ENCODE peak calls at places on chromosomes 6 and 20, in four cellular contexts. One of them, this sample, is unnamed.

GRCh38 chr6:53752440-53752839 is 42.4 kb upstream of the LRRC1 start:
- DNase-seq in fibroblast of lung: no peak
- DNase-seq in uterus: no peak
- DNase-seq in A549: no peak
- DNase-seq in this sample: no peak

GRCh38 chr6:16332175-16332542 is 93.8 kb downstream of the GMPR start:
- DNase-seq in fibroblast of lung: peak; percentile 79
- DNase-seq in uterus: peak; percentile 86
- DNase-seq in A549: peak; percentile 69
- DNase-seq in this sample: peak; percentile 82

GRCh38 chr20:38497246-38497645 is 24.6 kb downstream of the RALGAPB start:
- DNase-seq in fibroblast of lung: peak; percentile 12
- DNase-seq in uterus: no peak
- DNase-seq in A549: no peak
- DNase-seq in this sample: no peak

GRCh38 chr20:1702288-1702687 is 44.7 kb upstream of the SIRPG start:
- DNase-seq in fibroblast of lung: no peak
- DNase-seq in uterus: no peak
- DNase-seq in A549: no peak
- DNase-seq in this sample: no peak

GRCh38 chr20:6007094-6007528 is 46.7 kb downstream of the LRRN4 start:
- DNase-seq in fibroblast of lung: peak; percentile 5
- DNase-seq in uterus: no peak
- DNase-seq in A549: no peak
- DNase-seq in this sample: no peak

GRCh38 chr20:31566658-31567379 is 38.3 kb upstream of the ID1 start:
- DNase-seq in fibroblast of lung: no peak
- DNase-seq in uterus: no peak
- DNase-seq in A549: no peak
- DNase-seq in this sample: no peak

GRCh38 chr6:39057251-39058155 is 8.9 kb downstream of the GLP1R start:
- DNase-seq in fibroblast of lung: no peak
- DNase-seq in uterus: no peak
- DNase-seq in A549: no peak
- DNase-seq in this sample: no peak

GRCh38 chr6:155201461-155202226 is 62.2 kb upstream of the CLDN20 start:
- DNase-seq in fibroblast of lung: peak; percentile 69
- DNase-seq in uterus: no peak
- DNase-seq in A549: peak; percentile 54
- DNase-seq in this sample: no peak

GRCh38 chr6:96301023-96301422 is 220.6 kb upstream of the UFL1 start:
- DNase-seq in fibroblast of lung: no peak
- DNase-seq in uterus: no peak
- DNase-seq in A549: no peak
- DNase-seq in this sample: no peak

GRCh38 chr6:7157752-7158616 is 50.2 kb downstream of the RREB1 start:
- DNase-seq in fibroblast of lung: no peak
- DNase-seq in uterus: no peak
- DNase-seq in A549: no peak
- DNase-seq in this sample: no peak

GRCh38 chr6:128754658-128755256 is 128.2 kb upstream of the LAMA2 start:
- DNase-seq in fibroblast of lung: no peak
- DNase-seq in uterus: no peak
- DNase-seq in A549: no peak
- DNase-seq in this sample: no peak

GRCh38 chr6:3294396-3294795 is 35.6 kb downstream of the PSMG4 start:
- DNase-seq in fibroblast of lung: no peak
- DNase-seq in uterus: peak; percentile 8
- DNase-seq in A549: no peak
- DNase-seq in this sample: no peak

GRCh38 chr20:3704085-3704484 is 8.3 kb downstream of the SIGLEC1 start:
- DNase-seq in fibroblast of lung: no peak
- DNase-seq in uterus: no peak
- DNase-seq in A549: no peak
- DNase-seq in this sample: no peak

GRCh38 chr6:129440691-129441090 is 269.3 kb downstream of the ARHGAP18 start:
- DNase-seq in fibroblast of lung: peak; percentile 30
- DNase-seq in uterus: no peak
- DNase-seq in A549: peak; percentile 5
- DNase-seq in this sample: no peak

GRCh38 chr6:13194852-13195251 is 133.5 kb downstream of the TBC1D7 start:
- DNase-seq in fibroblast of lung: peak; percentile 71
- DNase-seq in uterus: no peak
- DNase-seq in A549: peak; percentile 63
- DNase-seq in this sample: no peak

GRCh38 chr6:156190270-156190669 is 586.9 kb upstream of the ARID1B start:
- DNase-seq in fibroblast of lung: no peak
- DNase-seq in uterus: peak; percentile 15
- DNase-seq in A549: no peak
- DNase-seq in this sample: no peak

GRCh38 chr6:142680308-142680707 is 264.7 kb downstream of the HIVEP2 start:
- DNase-seq in fibroblast of lung: no peak
- DNase-seq in uterus: no peak
- DNase-seq in A549: no peak
- DNase-seq in this sample: no peak

GRCh38 chr6:156884306-156884705 is 107.1 kb downstream of the ARID1B start:
- DNase-seq in fibroblast of lung: no peak
- DNase-seq in uterus: no peak
- DNase-seq in A549: no peak
- DNase-seq in this sample: no peak

GRCh38 chr20:25042531-25043498 is 15.1 kb downstream of the ACSS1 start:
- DNase-seq in fibroblast of lung: no peak
- DNase-seq in uterus: no peak
- DNase-seq in A549: no peak
- DNase-seq in this sample: no peak

GRCh38 chr6:144583614-144583954 is 298.4 kb downstream of the UTRN start:
- DNase-seq in fibroblast of lung: no peak
- DNase-seq in uterus: no peak
- DNase-seq in A549: no peak
- DNase-seq in this sample: no peak
- H3K4me3 ChIP-seq in fibroblast of lung: peak overlapping the region; percentile 29
- H3K4me3 ChIP-seq in uterus: no peak overlapping the region
- H3K4me3 ChIP-seq in A549: no peak overlapping the region
- H3K4me3 ChIP-seq in this sample: no peak overlapping the region

DNA sequence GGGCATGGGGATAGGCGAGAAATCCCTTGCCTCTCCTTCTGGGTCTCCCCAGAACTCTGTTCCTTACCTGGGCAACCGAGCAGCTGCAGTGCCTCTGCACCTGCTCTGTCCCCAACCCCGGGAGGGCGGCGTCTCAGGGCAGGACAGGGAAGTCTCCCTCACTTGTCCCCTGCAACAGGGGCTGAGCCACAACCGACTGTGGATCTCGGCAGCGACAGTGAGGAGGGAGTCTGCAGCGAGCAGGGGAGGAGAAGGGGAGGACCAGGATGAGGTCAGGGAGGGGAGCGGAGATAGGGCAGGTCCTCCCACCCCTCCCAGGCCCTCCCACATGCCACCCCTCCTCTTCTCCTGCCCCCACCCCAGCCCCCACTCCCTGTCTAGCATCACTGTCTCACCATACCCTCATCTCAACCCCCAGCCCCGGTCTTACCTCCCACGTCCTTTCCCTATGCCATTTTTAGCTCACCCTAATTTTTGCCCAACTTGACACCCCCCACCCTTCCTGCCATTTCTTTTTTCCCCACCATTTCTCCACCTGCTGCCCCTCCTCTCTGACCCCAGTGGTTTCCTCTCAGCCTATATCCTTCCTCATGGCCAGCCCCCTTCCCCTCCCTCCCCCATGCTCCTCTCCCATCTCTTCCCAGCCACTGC is at the start of gene TNXB:
- DNase-seq in fibroblast of lung: no peak
- DNase-seq in uterus: peak; percentile 80
- DNase-seq in A549: no peak
- DNase-seq in this sample: no peak
- H3K4me3 ChIP-seq in fibroblast of lung: peak within 1 kb of the TSS; percentile 56
- H3K4me3 ChIP-seq in uterus: peak within 1 kb of the TSS; percentile 57
- H3K4me3 ChIP-seq in A549: no peak within 1 kb of the TSS
- H3K4me3 ChIP-seq in this sample: peak within 1 kb of the TSS; percentile 39

GRCh38 chr6:119147101-119148053 is 68.9 kb upstream of the FAM184A start:
- DNase-seq in fibroblast of lung: peak; percentile 98
- DNase-seq in uterus: peak; percentile 52
- DNase-seq in A549: peak; percentile 79
- DNase-seq in this sample: no peak
- H3K4me3 ChIP-seq in fibroblast of lung: no peak overlapping the region
- H3K4me3 ChIP-seq in uterus: no peak overlapping the region
- H3K4me3 ChIP-seq in A549: peak overlapping the region; percentile 6
- H3K4me3 ChIP-seq in this sample: no peak overlapping the region

DNA sequence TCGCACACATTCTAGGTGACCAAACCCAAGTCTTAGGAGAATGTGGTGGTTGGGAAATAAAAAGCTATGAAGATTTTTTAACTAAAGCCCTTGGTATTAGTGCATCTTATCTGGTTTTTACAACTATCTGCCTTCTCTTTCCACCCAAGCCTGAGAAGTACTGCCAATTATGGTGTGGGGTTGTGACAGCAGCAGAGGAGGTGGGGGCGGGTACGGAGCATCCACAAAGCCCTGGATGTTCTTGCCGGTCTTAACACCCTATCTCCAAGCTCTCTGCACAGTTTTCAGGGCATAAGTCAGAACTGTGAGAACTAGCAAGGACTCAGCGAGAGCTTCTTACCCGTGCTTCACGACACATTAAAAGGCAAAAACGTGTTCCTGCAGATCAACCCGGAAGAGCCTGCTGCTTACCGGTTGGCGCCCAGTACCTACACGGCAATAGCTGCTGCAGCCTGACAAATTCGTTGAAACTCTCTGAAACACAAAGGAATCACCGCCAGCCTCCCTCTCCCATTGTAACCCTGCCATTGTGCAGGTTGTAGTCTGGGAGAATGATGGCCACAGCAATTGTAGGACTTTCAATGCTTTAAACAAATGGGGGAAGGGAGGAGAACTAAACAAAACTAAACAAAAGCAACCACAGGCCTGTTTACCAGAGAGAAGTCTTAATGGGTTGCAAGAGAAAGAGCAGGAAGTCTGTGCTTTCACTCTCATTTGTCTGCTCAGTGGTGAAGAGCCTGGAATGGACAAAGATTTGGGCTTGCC is 461.1 kb upstream of the JARID2 start:
- DNase-seq in fibroblast of lung: no peak
- DNase-seq in uterus: no peak
- DNase-seq in A549: no peak
- DNase-seq in this sample: no peak
- H3K4me3 ChIP-seq in fibroblast of lung: no peak overlapping the region
- H3K4me3 ChIP-seq in uterus: no peak overlapping the region
- H3K4me3 ChIP-seq in A549: no peak overlapping the region
- H3K4me3 ChIP-seq in this sample: no peak overlapping the region

GRCh38 chr6:89084542-89084941 is 4.0 kb downstream of the PNRC1 start:
- DNase-seq in fibroblast of lung: no peak
- DNase-seq in uterus: no peak
- DNase-seq in A549: no peak
- DNase-seq in this sample: no peak
- H3K4me3 ChIP-seq in fibroblast of lung: no peak overlapping the region
- H3K4me3 ChIP-seq in uterus: no peak overlapping the region
- H3K4me3 ChIP-seq in A549: peak overlapping the region; percentile 21
- H3K4me3 ChIP-seq in this sample: no peak overlapping the region

DNA sequence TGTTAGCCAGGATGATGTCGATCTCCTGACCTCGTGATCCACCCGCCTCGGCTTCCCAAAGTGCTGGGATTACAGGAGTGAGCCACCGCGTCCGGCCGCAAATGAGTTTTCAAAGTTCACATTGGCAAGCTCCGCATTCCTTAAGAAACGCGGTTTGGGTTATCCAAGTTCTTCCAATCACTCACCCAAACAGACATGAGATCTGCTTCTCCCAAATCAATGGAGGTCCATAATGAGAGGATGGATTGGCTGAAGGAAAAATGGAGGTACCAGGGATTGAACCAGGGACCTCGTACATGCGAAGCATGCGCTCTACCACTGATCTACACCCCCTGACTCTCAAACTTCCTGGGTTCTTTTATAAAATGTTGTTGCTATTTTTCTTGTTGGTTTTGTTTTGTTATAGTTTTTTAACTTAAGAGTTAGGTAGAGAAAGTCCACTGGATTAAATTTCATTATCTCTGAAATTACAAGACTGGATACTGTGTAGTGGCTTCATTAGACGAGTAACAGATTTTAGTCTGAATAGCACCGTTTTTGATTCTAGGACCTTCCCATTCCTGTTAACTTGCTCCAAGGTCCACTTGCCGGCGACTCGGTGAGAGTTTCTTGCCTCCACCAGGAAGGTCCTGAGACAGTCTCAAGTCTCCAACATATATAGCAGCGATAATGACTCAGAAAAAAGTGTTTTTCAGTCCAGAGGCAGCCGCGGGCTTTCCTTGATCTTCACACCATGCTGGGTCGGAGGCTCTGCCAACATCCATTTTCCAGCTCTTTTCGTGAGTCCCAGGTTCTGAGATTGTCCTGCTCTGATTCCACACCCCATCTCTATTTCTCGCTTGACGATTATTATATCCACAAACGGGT is 170.2 kb downstream of the GPX5 start:
- DNase-seq in fibroblast of lung: no peak
- DNase-seq in uterus: no peak
- DNase-seq in A549: peak; percentile 45
- DNase-seq in this sample: no peak
- H3K4me3 ChIP-seq in fibroblast of lung: peak overlapping the region; percentile 32
- H3K4me3 ChIP-seq in uterus: no peak overlapping the region
- H3K4me3 ChIP-seq in A549: peak overlapping the region; percentile 31
- H3K4me3 ChIP-seq in this sample: no peak overlapping the region

DNA sequence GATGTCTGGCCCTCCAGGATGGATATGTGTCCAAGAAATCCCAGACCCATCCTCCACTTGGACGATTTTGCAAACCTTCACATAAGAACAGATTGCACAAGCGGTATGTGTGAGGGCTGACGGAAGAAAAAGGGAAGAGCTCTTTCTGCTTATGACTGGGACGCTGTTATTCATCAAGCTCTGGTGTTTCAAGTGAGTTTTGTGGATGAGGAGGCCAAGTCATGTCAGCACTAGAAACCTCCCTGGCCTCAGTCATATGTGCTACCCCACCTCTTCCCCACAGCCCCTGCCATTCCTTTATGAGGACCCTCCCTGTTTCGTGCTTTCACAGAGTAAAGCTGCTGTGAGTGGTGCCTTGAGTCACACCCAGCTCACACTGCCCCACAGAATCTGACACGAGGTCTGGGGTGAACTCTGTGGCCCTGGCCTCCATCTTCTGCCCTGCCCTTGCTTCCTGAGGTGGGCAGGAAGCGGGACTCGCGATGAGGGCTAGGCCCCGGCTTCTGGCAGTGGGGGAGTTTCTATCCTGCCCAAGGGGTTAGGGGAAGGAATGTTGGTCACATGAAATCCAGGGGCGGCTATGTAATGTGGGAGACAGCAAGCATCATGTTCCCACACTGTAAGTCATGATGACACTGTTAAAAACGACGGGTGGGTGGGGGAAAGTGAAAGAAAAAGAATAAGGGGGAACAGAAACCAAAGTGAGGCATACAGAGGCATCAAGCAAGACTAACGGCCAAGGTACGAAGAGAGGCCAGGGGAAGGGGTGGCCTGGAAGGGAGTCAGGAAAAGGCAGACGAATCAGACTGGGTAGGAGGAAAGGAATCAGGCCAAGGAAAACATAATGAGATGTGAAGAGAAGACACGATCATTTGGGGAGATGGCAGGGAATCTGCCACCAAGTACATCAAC is 78.1 kb downstream of the PRDM1 start:
- DNase-seq in fibroblast of lung: peak; percentile 93
- DNase-seq in uterus: peak; percentile 43
- DNase-seq in A549: no peak
- DNase-seq in this sample: no peak
- H3K4me3 ChIP-seq in fibroblast of lung: no peak overlapping the region
- H3K4me3 ChIP-seq in uterus: no peak overlapping the region
- H3K4me3 ChIP-seq in A549: no peak overlapping the region
- H3K4me3 ChIP-seq in this sample: no peak overlapping the region